ENCODE peak calls at places on chromosomes 2 and 18, in six cellular contexts. One of them, this sample, is unnamed. For H3K27me3, the result is how much of the 10 kb centered on the place peaks cover.

GRCh38 chr2:157489981-157490380 is 46.1 kb upstream of the CYTIP start:
- DNase-seq in GM12878: no peak
- DNase-seq in uterus: no peak
- DNase-seq in thyroid gland: no peak
- DNase-seq in heart left ventricle: no peak
- DNase-seq in HCT116: no peak
- DNase-seq in this sample: no peak

GRCh38 chr2:201262718-201263117 is 2.4 kb downstream of the CASP8 start:
- DNase-seq in GM12878: no peak
- DNase-seq in uterus: no peak
- DNase-seq in thyroid gland: no peak
- DNase-seq in heart left ventricle: no peak
- DNase-seq in HCT116: no peak
- DNase-seq in this sample: no peak

GRCh38 chr2:227703280-227703732 is 14.5 kb downstream of the SLC19A3 start:
- DNase-seq in GM12878: no peak
- DNase-seq in uterus: no peak
- DNase-seq in thyroid gland: no peak
- DNase-seq in heart left ventricle: no peak
- DNase-seq in HCT116: no peak
- DNase-seq in this sample: no peak

GRCh38 chr18:8801263-8801901 is 96.0 kb downstream of the MTCL1 start:
- DNase-seq in GM12878: no peak
- DNase-seq in uterus: no peak
- DNase-seq in thyroid gland: no peak
- DNase-seq in heart left ventricle: no peak
- DNase-seq in HCT116: no peak
- DNase-seq in this sample: no peak

GRCh38 chr2:221343524-221343923 is 228.6 kb downstream of the EPHA4 start:
- DNase-seq in GM12878: no peak
- DNase-seq in uterus: no peak
- DNase-seq in thyroid gland: no peak
- DNase-seq in heart left ventricle: no peak
- DNase-seq in HCT116: no peak
- DNase-seq in this sample: no peak

GRCh38 chr2:238649936-238650518 is 197.9 kb upstream of the TWIST2 start:
- DNase-seq in GM12878: no peak
- DNase-seq in uterus: no peak
- DNase-seq in thyroid gland: no peak
- DNase-seq in heart left ventricle: no peak
- DNase-seq in HCT116: no peak
- DNase-seq in this sample: no peak

GRCh38 chr2:37774976-37775907 is 103.8 kb upstream of the CDC42EP3 start:
- DNase-seq in GM12878: no peak
- DNase-seq in uterus: no peak
- DNase-seq in thyroid gland: no peak
- DNase-seq in heart left ventricle: no peak
- DNase-seq in HCT116: no peak
- DNase-seq in this sample: no peak

GRCh38 chr2:89829828-89830227 is 1138.4 kb downstream of the RPIA start:
- DNase-seq in GM12878: no peak
- DNase-seq in uterus: no peak
- DNase-seq in thyroid gland: no peak
- DNase-seq in heart left ventricle: no peak
- DNase-seq in HCT116: no peak
- DNase-seq in this sample: no peak

GRCh38 chr2:159053186-159054031 is 85.0 kb downstream of the TANC1 start:
- DNase-seq in GM12878: no peak
- DNase-seq in uterus: no peak
- DNase-seq in thyroid gland: no peak
- DNase-seq in heart left ventricle: no peak
- DNase-seq in HCT116: no peak
- DNase-seq in this sample: no peak

GRCh38 chr18:79385749-79386341 is 9.9 kb upstream of the NFATC1 start:
- DNase-seq in GM12878: no peak
- DNase-seq in uterus: no peak
- DNase-seq in thyroid gland: no peak
- DNase-seq in heart left ventricle: no peak
- DNase-seq in HCT116: no peak
- DNase-seq in this sample: no peak

GRCh38 chr2:152781210-152781609 is 62.8 kb downstream of the ARL6IP6 start:
- DNase-seq in GM12878: no peak
- DNase-seq in uterus: no peak
- DNase-seq in thyroid gland: no peak
- DNase-seq in heart left ventricle: no peak
- DNase-seq in HCT116: no peak
- DNase-seq in this sample: no peak

GRCh38 chr2:132439703-132440398 is 23.2 kb downstream of the GPR39 start:
- DNase-seq in GM12878: no peak
- DNase-seq in uterus: no peak
- DNase-seq in thyroid gland: peak
- DNase-seq in heart left ventricle: no peak
- DNase-seq in HCT116: no peak
- DNase-seq in this sample: no peak

GRCh38 chr18:53909668-53910067 is 314.8 kb downstream of the MBD2 start:
- DNase-seq in GM12878: no peak
- DNase-seq in uterus: no peak
- DNase-seq in thyroid gland: no peak
- DNase-seq in heart left ventricle: no peak
- DNase-seq in HCT116: peak
- DNase-seq in this sample: no peak

GRCh38 chr2:177881001-177881748 is 191.4 kb downstream of the PDE11A start:
- DNase-seq in GM12878: no peak
- DNase-seq in uterus: no peak
- DNase-seq in thyroid gland: no peak
- DNase-seq in heart left ventricle: no peak
- DNase-seq in HCT116: no peak
- DNase-seq in this sample: no peak

GRCh38 chr2:204545861-204546773 is 842 bp downstream of the PARD3B start:
- DNase-seq in GM12878: no peak
- DNase-seq in uterus: no peak
- DNase-seq in thyroid gland: peak
- DNase-seq in heart left ventricle: peak
- DNase-seq in HCT116: no peak
- DNase-seq in this sample: no peak

GRCh38 chr2:219399716-219400478 is 12.2 kb upstream of the DNPEP start:
- DNase-seq in GM12878: no peak
- DNase-seq in uterus: no peak
- DNase-seq in thyroid gland: no peak
- DNase-seq in heart left ventricle: no peak
- DNase-seq in HCT116: no peak
- DNase-seq in this sample: no peak

GRCh38 chr18:5444847-5445246 is 99.0 kb downstream of the EPB41L3 start:
- DNase-seq in GM12878: no peak
- DNase-seq in uterus: no peak
- DNase-seq in thyroid gland: no peak
- DNase-seq in heart left ventricle: no peak
- DNase-seq in HCT116: no peak
- DNase-seq in this sample: no peak

GRCh38 chr2:217703102-217703501 is 299.7 kb downstream of the TNS1 start:
- DNase-seq in GM12878: no peak
- DNase-seq in uterus: no peak
- DNase-seq in thyroid gland: peak
- DNase-seq in heart left ventricle: no peak
- DNase-seq in HCT116: no peak
- DNase-seq in this sample: no peak

GRCh38 chr2:20113986-20114938 is 62.8 kb upstream of the LAPTM4A start:
- DNase-seq in GM12878: no peak
- DNase-seq in uterus: no peak
- DNase-seq in thyroid gland: no peak
- DNase-seq in heart left ventricle: no peak
- DNase-seq in HCT116: no peak
- DNase-seq in this sample: no peak

GRCh38 chr2:85707304-85707703 is 13.1 kb downstream of the GNLY start:
- DNase-seq in GM12878: peak
- DNase-seq in uterus: peak
- DNase-seq in thyroid gland: peak
- DNase-seq in heart left ventricle: no peak
- DNase-seq in HCT116: peak
- DNase-seq in this sample: no peak

GRCh38 chr2:126655500-126656310 is at the start of gene GYPC:
- DNase-seq in GM12878: no peak
- DNase-seq in uterus: peak
- DNase-seq in thyroid gland: peak
- DNase-seq in heart left ventricle: peak
- DNase-seq in HCT116: no peak
- DNase-seq in this sample: no peak

GRCh38 chr2:32009479-32010256 is 1.1 kb downstream of the MEMO1 start:
- DNase-seq in GM12878: no peak
- DNase-seq in uterus: peak
- DNase-seq in thyroid gland: peak
- DNase-seq in heart left ventricle: peak
- DNase-seq in HCT116: no peak
- DNase-seq in this sample: no peak

GRCh38 chr2:124563415-124563814 is 538.3 kb downstream of the CNTNAP5 start:
- DNase-seq in GM12878: no peak
- DNase-seq in uterus: no peak
- DNase-seq in thyroid gland: no peak
- DNase-seq in heart left ventricle: no peak
- DNase-seq in HCT116: no peak
- DNase-seq in this sample: no peak

GRCh38 chr2:208363485-208363884 is 43.1 kb upstream of the PTH2R start:
- DNase-seq in GM12878: peak
- DNase-seq in uterus: no peak
- DNase-seq in thyroid gland: no peak
- DNase-seq in heart left ventricle: no peak
- DNase-seq in HCT116: no peak
- DNase-seq in this sample: no peak

GRCh38 chr2:142866426-142866825 is 11.0 kb upstream of the KYNU start:
- DNase-seq in GM12878: no peak
- DNase-seq in uterus: no peak
- DNase-seq in thyroid gland: no peak
- DNase-seq in heart left ventricle: no peak
- DNase-seq in HCT116: no peak
- DNase-seq in this sample: no peak
- H3K27ac ChIP-seq in GM12878: peak
- H3K27ac ChIP-seq in uterus: no peak
- H3K27ac ChIP-seq in thyroid gland: no peak
- H3K27ac ChIP-seq in heart left ventricle: no peak
- H3K27ac ChIP-seq in HCT116: no peak
- H3K27ac ChIP-seq in this sample: peak

DNA sequence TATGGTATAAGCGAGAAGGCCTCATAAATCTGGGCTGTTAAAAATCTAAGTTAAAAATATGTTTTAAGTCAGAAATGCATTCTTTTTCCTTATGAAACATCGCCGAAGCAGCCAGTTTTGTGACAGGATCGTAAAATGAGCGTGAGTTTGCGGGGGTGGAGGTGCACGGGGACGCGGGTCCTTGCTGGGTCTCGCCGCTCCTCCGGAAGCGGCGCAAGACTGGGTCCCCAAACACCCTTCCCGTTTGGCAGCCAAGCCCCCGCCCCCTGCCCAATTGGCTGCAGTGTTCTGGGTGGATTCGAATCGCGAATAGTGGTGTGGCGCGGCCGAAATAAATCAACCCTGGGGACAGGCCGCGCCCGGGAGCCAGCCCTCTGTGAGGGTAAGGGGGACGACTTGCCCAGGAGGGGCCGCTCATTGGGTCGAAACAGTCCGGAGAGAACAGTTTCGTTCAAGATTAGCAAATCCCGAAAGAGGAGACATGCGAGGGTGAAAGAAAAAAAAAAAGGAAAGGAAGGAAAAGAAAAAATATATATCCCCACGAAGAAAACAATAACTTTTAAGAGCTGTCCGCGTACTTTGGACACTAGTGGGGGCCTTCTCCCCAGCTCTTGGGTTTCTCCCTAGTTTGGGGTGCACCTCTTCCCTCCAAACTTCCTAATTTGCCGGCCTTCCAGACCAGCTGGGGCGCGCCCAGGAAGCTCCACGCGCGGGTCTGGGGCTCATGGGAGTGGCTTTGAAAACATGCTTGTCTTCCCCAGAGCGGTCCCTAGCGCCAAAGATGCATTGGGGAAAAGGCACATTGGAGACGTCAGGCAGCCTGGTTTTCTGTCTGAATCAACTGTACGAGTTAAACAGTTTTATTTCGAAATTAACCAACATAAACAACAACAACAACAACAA is 3.1 kb upstream of the GATA6 start:
- DNase-seq in GM12878: no peak
- DNase-seq in uterus: peak
- DNase-seq in thyroid gland: peak
- DNase-seq in heart left ventricle: peak
- DNase-seq in HCT116: no peak
- DNase-seq in this sample: no peak
- TF ChIP-seq POLR2A in GM12878: no peak
- TF ChIP-seq POLR2A in uterus: no peak
- TF ChIP-seq POLR2A in thyroid gland: no peak
- TF ChIP-seq POLR2A in heart left ventricle: no peak
- TF ChIP-seq POLR2A in HCT116: no peak
- TF ChIP-seq POLR2A in this sample: no peak

GRCh38 chr2:14623241-14623640 is 9.3 kb upstream of the LRATD1 start:
- DNase-seq in GM12878: no peak
- DNase-seq in uterus: no peak
- DNase-seq in thyroid gland: no peak
- DNase-seq in heart left ventricle: no peak
- DNase-seq in HCT116: no peak
- DNase-seq in this sample: no peak

GRCh38 chr2:14631676-14632075 is 841 bp upstream of the LRATD1 start:
- DNase-seq in GM12878: no peak
- DNase-seq in uterus: no peak
- DNase-seq in thyroid gland: no peak
- DNase-seq in heart left ventricle: no peak
- DNase-seq in HCT116: no peak
- DNase-seq in this sample: no peak

GRCh38 chr2:14621874-14622273 is 10.6 kb upstream of the LRATD1 start:
- DNase-seq in GM12878: no peak
- DNase-seq in uterus: no peak
- DNase-seq in thyroid gland: no peak
- DNase-seq in heart left ventricle: no peak
- DNase-seq in HCT116: no peak
- DNase-seq in this sample: no peak

GRCh38 chr2:14628906-14629305 is 3.6 kb upstream of the LRATD1 start:
- DNase-seq in GM12878: no peak
- DNase-seq in uterus: no peak
- DNase-seq in thyroid gland: peak
- DNase-seq in heart left ventricle: no peak
- DNase-seq in HCT116: no peak
- DNase-seq in this sample: no peak

GRCh38 chr2:14626873-14627272 is 5.6 kb upstream of the LRATD1 start:
- DNase-seq in GM12878: no peak
- DNase-seq in uterus: no peak
- DNase-seq in thyroid gland: peak
- DNase-seq in heart left ventricle: no peak
- DNase-seq in HCT116: no peak
- DNase-seq in this sample: no peak
- H3K27me3 ChIP-seq in GM12878: under half
- H3K27me3 ChIP-seq in uterus: under half
- H3K27me3 ChIP-seq in thyroid gland: under half
- H3K27me3 ChIP-seq in heart left ventricle: under half
- H3K27me3 ChIP-seq in HCT116: under half
- H3K27me3 ChIP-seq in this sample: under half

GRCh38 chr18:45765740-45766139 is 41.8 kb downstream of the SLC14A1 start:
- DNase-seq in GM12878: no peak
- DNase-seq in uterus: no peak
- DNase-seq in thyroid gland: no peak
- DNase-seq in heart left ventricle: no peak
- DNase-seq in HCT116: no peak
- DNase-seq in this sample: no peak

GRCh38 chr18:45761512-45762114 is 37.6 kb downstream of the SLC14A1 start:
- DNase-seq in GM12878: no peak
- DNase-seq in uterus: no peak
- DNase-seq in thyroid gland: no peak
- DNase-seq in heart left ventricle: no peak
- DNase-seq in HCT116: no peak
- DNase-seq in this sample: no peak

GRCh38 chr18:45760443-45761036 is 36.6 kb downstream of the SLC14A1 start:
- DNase-seq in GM12878: no peak
- DNase-seq in uterus: no peak
- DNase-seq in thyroid gland: no peak
- DNase-seq in heart left ventricle: no peak
- DNase-seq in HCT116: no peak
- DNase-seq in this sample: no peak

GRCh38 chr18:45764000-45764686 is 40.2 kb downstream of the SLC14A1 start:
- DNase-seq in GM12878: no peak
- DNase-seq in uterus: no peak
- DNase-seq in thyroid gland: no peak
- DNase-seq in heart left ventricle: no peak
- DNase-seq in HCT116: no peak
- DNase-seq in this sample: no peak
- H3K27ac ChIP-seq in GM12878: no peak
- H3K27ac ChIP-seq in uterus: no peak
- H3K27ac ChIP-seq in thyroid gland: no peak
- H3K27ac ChIP-seq in heart left ventricle: peak
- H3K27ac ChIP-seq in HCT116: no peak
- H3K27ac ChIP-seq in this sample: no peak

This sample was measured in esophagus squamous epithelium.